ENCODE peak calls at places on chromosomes 6 and 20, in seven cellular contexts. One of them, this sample, is unnamed.

GRCh38 chr6:37630281-37630799 is 67.3 kb downstream of the MDGA1 start:
- DNase-seq in IMR-90: peak; percentile 100
- DNase-seq in H1: no peak
- DNase-seq in H9: no peak
- DNase-seq in mesendoderm: no peak
- DNase-seq in mesenchymal stem cell: peak; percentile 97
- DNase-seq in neuronal stem cell: no peak
- DNase-seq in this sample: peak; percentile 68

GRCh38 chr20:50429412-50429811 is 80.8 kb upstream of the PTPN1 start:
- DNase-seq in neuronal stem cell: no peak
- DNase-seq in IMR-90: no peak
- DNase-seq in H1: no peak
- DNase-seq in H9: no peak
- DNase-seq in mesendoderm: no peak
- DNase-seq in mesenchymal stem cell: no peak
- DNase-seq in this sample: no peak

GRCh38 chr20:54115172-54115854 is 44.9 kb upstream of the BCAS1 start:
- DNase-seq in mesenchymal stem cell: no peak
- DNase-seq in H1: no peak
- DNase-seq in mesendoderm: no peak
- DNase-seq in IMR-90: peak; percentile 28
- DNase-seq in neuronal stem cell: no peak
- DNase-seq in H9: no peak
- DNase-seq in this sample: no peak

GRCh38 chr6:139148557-139149220 is 13.8 kb downstream of the HECA start:
- DNase-seq in H9: no peak
- DNase-seq in mesenchymal stem cell: no peak
- DNase-seq in H1: no peak
- DNase-seq in mesendoderm: no peak
- DNase-seq in IMR-90: peak; percentile 43
- DNase-seq in neuronal stem cell: no peak
- DNase-seq in this sample: no peak

GRCh38 chr6:132484680-132485018 is 28.3 kb downstream of the STX7 start:
- DNase-seq in neuronal stem cell: no peak
- DNase-seq in H1: no peak
- DNase-seq in mesendoderm: no peak
- DNase-seq in H9: no peak
- DNase-seq in mesenchymal stem cell: no peak
- DNase-seq in IMR-90: no peak
- DNase-seq in this sample: no peak

GRCh38 chr20:17023811-17024210 is 203.0 kb upstream of the PCSK2 start:
- DNase-seq in neuronal stem cell: peak; percentile 27
- DNase-seq in mesendoderm: peak; percentile 77
- DNase-seq in mesenchymal stem cell: peak; percentile 32
- DNase-seq in IMR-90: peak; percentile 28
- DNase-seq in H9: peak; percentile 72
- DNase-seq in H1: peak; percentile 66
- DNase-seq in this sample: no peak

GRCh38 chr20:12566596-12566995 is 442.2 kb upstream of the SPTLC3 start:
- DNase-seq in H1: no peak
- DNase-seq in H9: no peak
- DNase-seq in mesenchymal stem cell: no peak
- DNase-seq in neuronal stem cell: no peak
- DNase-seq in IMR-90: no peak
- DNase-seq in mesendoderm: no peak
- DNase-seq in this sample: no peak

GRCh38 chr20:11445891-11446290 is 471.8 kb upstream of the BTBD3 start:
- DNase-seq in H1: no peak
- DNase-seq in IMR-90: peak; percentile 56
- DNase-seq in mesendoderm: no peak
- DNase-seq in mesenchymal stem cell: no peak
- DNase-seq in H9: no peak
- DNase-seq in neuronal stem cell: no peak
- DNase-seq in this sample: peak; percentile 38

GRCh38 chr6:72035483-72035882 is 149.1 kb downstream of the RIMS1 start:
- DNase-seq in H1: no peak
- DNase-seq in IMR-90: no peak
- DNase-seq in H9: no peak
- DNase-seq in mesenchymal stem cell: no peak
- DNase-seq in mesendoderm: no peak
- DNase-seq in neuronal stem cell: no peak
- DNase-seq in this sample: no peak

GRCh38 chr6:51299649-51300380 is 481.1 kb downstream of the TFAP2B start:
- DNase-seq in mesendoderm: no peak
- DNase-seq in H9: no peak
- DNase-seq in IMR-90: no peak
- DNase-seq in neuronal stem cell: no peak
- DNase-seq in mesenchymal stem cell: no peak
- DNase-seq in H1: no peak
- DNase-seq in this sample: no peak

GRCh38 chr6:114115659-114116058 is 144.7 kb upstream of the HDAC2 start:
- DNase-seq in IMR-90: no peak
- DNase-seq in H9: no peak
- DNase-seq in mesenchymal stem cell: no peak
- DNase-seq in mesendoderm: no peak
- DNase-seq in neuronal stem cell: no peak
- DNase-seq in H1: no peak
- DNase-seq in this sample: no peak

GRCh38 chr20:24134930-24135329 is 146.4 kb upstream of the GGTLC1 start:
- DNase-seq in H9: no peak
- DNase-seq in H1: no peak
- DNase-seq in neuronal stem cell: no peak
- DNase-seq in mesendoderm: no peak
- DNase-seq in mesenchymal stem cell: no peak
- DNase-seq in IMR-90: no peak
- DNase-seq in this sample: no peak

GRCh38 chr6:147567141-147567805 is 58.8 kb downstream of the SAMD5 start:
- DNase-seq in H1: no peak
- DNase-seq in H9: no peak
- DNase-seq in mesendoderm: no peak
- DNase-seq in mesenchymal stem cell: peak; percentile 67
- DNase-seq in neuronal stem cell: no peak
- DNase-seq in IMR-90: no peak
- DNase-seq in this sample: peak; percentile 2

GRCh38 chr20:16732506-16733152 is 2.8 kb downstream of the SNRPB2 start:
- DNase-seq in IMR-90: no peak
- DNase-seq in neuronal stem cell: no peak
- DNase-seq in mesenchymal stem cell: peak; percentile 5
- DNase-seq in H1: no peak
- DNase-seq in H9: no peak
- DNase-seq in mesendoderm: peak; percentile 61
- DNase-seq in this sample: no peak

GRCh38 chr20:18739785-18740184 is 73.8 kb upstream of the SCP2D1 start:
- DNase-seq in H9: no peak
- DNase-seq in mesendoderm: peak; percentile 66
- DNase-seq in neuronal stem cell: peak; percentile 6
- DNase-seq in H1: no peak
- DNase-seq in mesenchymal stem cell: peak; percentile 82
- DNase-seq in IMR-90: peak; percentile 90
- DNase-seq in this sample: no peak

GRCh38 chr6:157374889-157375443 is 6.0 kb upstream of the ZDHHC14 start:
- DNase-seq in mesendoderm: peak; percentile 27
- DNase-seq in IMR-90: no peak
- DNase-seq in H1: no peak
- DNase-seq in H9: no peak
- DNase-seq in mesenchymal stem cell: no peak
- DNase-seq in neuronal stem cell: peak; percentile 8
- DNase-seq in this sample: peak; percentile 28

GRCh38 chr6:135811172-135811571 is 40.3 kb upstream of the PDE7B start:
- DNase-seq in neuronal stem cell: no peak
- DNase-seq in mesendoderm: no peak
- DNase-seq in mesenchymal stem cell: no peak
- DNase-seq in H1: no peak
- DNase-seq in H9: no peak
- DNase-seq in IMR-90: no peak
- DNase-seq in this sample: no peak

GRCh38 chr6:108127056-108127455 is 38.8 kb upstream of the NR2E1 start:
- DNase-seq in neuronal stem cell: no peak
- DNase-seq in IMR-90: no peak
- DNase-seq in mesenchymal stem cell: no peak
- DNase-seq in H9: no peak
- DNase-seq in H1: no peak
- DNase-seq in mesendoderm: no peak
- DNase-seq in this sample: no peak

GRCh38 chr6:71134929-71135642 is 153.5 kb upstream of the OGFRL1 start:
- DNase-seq in IMR-90: no peak
- DNase-seq in H1: no peak
- DNase-seq in mesenchymal stem cell: no peak
- DNase-seq in neuronal stem cell: no peak
- DNase-seq in mesendoderm: peak; percentile 76
- DNase-seq in H9: peak; percentile 51
- DNase-seq in this sample: peak; percentile 70

GRCh38 chr6:143673638-143674037 is 4.1 kb upstream of the PHACTR2 start:
- DNase-seq in mesenchymal stem cell: peak; percentile 72
- DNase-seq in H1: no peak
- DNase-seq in mesendoderm: peak; percentile 91
- DNase-seq in neuronal stem cell: peak; percentile 41
- DNase-seq in H9: no peak
- DNase-seq in IMR-90: peak; percentile 77
- DNase-seq in this sample: peak; percentile 96

GRCh38 chr6:127180421-127180820 is 62.0 kb downstream of the RSPO3 start:
- DNase-seq in IMR-90: no peak
- DNase-seq in mesenchymal stem cell: no peak
- DNase-seq in mesendoderm: no peak
- DNase-seq in neuronal stem cell: no peak
- DNase-seq in H1: no peak
- DNase-seq in H9: no peak
- DNase-seq in this sample: no peak

GRCh38 chr6:87049779-87050178 is 45.1 kb downstream of the CGA start:
- DNase-seq in H1: no peak
- DNase-seq in mesendoderm: no peak
- DNase-seq in IMR-90: no peak
- DNase-seq in neuronal stem cell: no peak
- DNase-seq in mesenchymal stem cell: no peak
- DNase-seq in H9: no peak
- DNase-seq in this sample: no peak

GRCh38 chr6:87054143-87054833 is 40.6 kb downstream of the CGA start:
- DNase-seq in IMR-90: no peak
- DNase-seq in neuronal stem cell: no peak
- DNase-seq in mesenchymal stem cell: no peak
- DNase-seq in mesendoderm: no peak
- DNase-seq in H9: no peak
- DNase-seq in H1: no peak
- DNase-seq in this sample: no peak

DNA sequence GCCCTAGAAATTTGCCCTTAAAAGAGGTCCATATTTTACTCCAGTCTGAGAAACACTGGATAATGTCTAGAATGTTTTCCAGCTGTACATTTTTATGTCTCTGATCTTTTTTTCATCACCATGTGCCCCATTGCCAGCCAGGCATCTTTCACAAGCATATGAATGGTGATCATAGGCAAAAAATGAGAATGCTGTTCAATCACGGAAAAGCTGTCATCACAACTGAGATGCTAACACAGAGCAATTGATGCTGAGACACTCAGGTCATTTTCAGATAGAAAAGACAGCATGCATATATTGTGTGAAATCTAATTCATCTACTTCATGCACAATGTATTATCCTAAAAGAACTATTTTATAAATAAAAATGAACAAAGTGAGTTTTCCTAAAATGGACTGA is 41.6 kb downstream of the CGA start:
- DNase-seq in neuronal stem cell: no peak
- DNase-seq in mesendoderm: no peak
- DNase-seq in H1: no peak
- DNase-seq in IMR-90: no peak
- DNase-seq in mesenchymal stem cell: no peak
- DNase-seq in H9: no peak
- DNase-seq in this sample: no peak
- H4K8ac ChIP-seq in neuronal stem cell: no peak overlapping the region
- H4K8ac ChIP-seq in mesendoderm: no peak overlapping the region
- H4K8ac ChIP-seq in H1: no peak overlapping the region
- H4K8ac ChIP-seq in IMR-90: no peak overlapping the region
- H4K8ac ChIP-seq in mesenchymal stem cell: no peak overlapping the region
- H4K8ac ChIP-seq in H9: no peak overlapping the region
- H4K8ac ChIP-seq in this sample: no peak overlapping the region

DNA sequence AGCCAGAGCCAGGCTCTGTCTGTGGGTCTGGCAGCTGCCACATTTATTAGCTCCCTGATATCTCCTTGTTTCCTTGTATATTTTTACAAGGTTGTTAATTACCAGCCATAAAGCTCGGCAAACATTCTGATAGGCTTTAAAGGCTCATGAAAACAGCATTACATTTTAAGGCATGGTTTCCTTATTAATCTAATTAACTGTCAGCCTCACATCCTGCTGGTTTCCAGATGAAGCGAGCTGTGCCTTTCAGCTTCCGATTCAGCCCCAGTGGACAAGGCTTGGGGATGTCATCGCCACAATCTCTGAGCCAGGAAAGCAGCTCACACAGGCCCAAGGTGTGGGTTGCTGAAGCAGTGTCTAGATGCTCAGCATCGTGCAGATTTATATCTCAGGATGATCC is 66.0 kb upstream of the RALY start:
- DNase-seq in neuronal stem cell: no peak
- DNase-seq in IMR-90: no peak
- DNase-seq in mesendoderm: no peak
- DNase-seq in H9: no peak
- DNase-seq in H1: no peak
- DNase-seq in mesenchymal stem cell: no peak
- DNase-seq in this sample: no peak
- H4K8ac ChIP-seq in neuronal stem cell: no peak overlapping the region
- H4K8ac ChIP-seq in IMR-90: no peak overlapping the region
- H4K8ac ChIP-seq in mesendoderm: no peak overlapping the region
- H4K8ac ChIP-seq in H9: no peak overlapping the region
- H4K8ac ChIP-seq in H1: no peak overlapping the region
- H4K8ac ChIP-seq in mesenchymal stem cell: no peak overlapping the region
- H4K8ac ChIP-seq in this sample: no peak overlapping the region

DNA sequence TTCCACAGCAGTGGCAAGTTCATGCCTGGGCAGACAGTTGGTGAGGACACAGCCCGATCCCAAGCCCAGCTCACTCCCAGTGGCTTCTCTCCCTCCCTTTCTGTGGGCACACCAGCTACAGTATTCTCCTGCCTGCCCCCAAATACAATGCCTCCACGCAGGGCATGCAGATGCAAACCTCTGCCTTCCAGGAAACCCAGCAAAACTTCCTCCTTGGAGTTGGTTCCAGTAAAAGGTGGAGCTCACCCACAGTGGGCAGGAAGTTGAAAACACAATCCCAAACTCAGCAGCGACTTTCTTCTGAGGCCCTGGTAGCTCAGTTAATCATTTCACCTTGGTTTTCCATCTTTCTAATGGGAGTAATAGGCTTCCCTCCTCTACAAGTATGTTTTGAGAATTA is 93.7 kb downstream of the LY86 start:
- DNase-seq in IMR-90: no peak
- DNase-seq in mesendoderm: no peak
- DNase-seq in neuronal stem cell: no peak
- DNase-seq in H9: no peak
- DNase-seq in mesenchymal stem cell: no peak
- DNase-seq in H1: no peak
- DNase-seq in this sample: no peak
- H4K8ac ChIP-seq in IMR-90: no peak overlapping the region
- H4K8ac ChIP-seq in mesendoderm: no peak overlapping the region
- H4K8ac ChIP-seq in neuronal stem cell: no peak overlapping the region
- H4K8ac ChIP-seq in H9: no peak overlapping the region
- H4K8ac ChIP-seq in mesenchymal stem cell: peak overlapping the region; percentile 45
- H4K8ac ChIP-seq in H1: no peak overlapping the region
- H4K8ac ChIP-seq in this sample: no peak overlapping the region

DNA sequence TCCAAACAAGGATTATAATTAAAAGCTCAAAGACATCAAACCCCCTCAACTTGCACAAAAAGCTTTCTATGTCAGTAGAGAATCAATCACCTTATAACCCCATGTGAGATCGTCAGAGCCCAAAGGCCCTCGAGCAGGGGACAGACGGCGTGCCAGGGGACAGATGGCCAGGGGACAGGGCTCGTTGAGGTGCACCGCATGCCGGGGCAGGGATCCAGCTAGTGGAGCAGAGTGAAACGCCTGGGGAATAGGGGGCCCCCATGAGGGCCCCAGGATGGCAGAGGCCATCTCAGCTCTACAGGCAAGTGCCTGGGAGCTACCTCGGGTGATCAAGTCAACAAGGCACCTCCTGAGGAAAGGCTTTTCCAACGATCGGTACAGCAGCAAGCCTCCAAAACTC is 28.6 kb downstream of the DIDO1 start:
- DNase-seq in neuronal stem cell: no peak
- DNase-seq in H9: no peak
- DNase-seq in H1: no peak
- DNase-seq in IMR-90: no peak
- DNase-seq in mesendoderm: no peak
- DNase-seq in mesenchymal stem cell: no peak
- DNase-seq in this sample: no peak
- H4K8ac ChIP-seq in neuronal stem cell: no peak overlapping the region
- H4K8ac ChIP-seq in H9: no peak overlapping the region
- H4K8ac ChIP-seq in H1: no peak overlapping the region
- H4K8ac ChIP-seq in IMR-90: no peak overlapping the region
- H4K8ac ChIP-seq in mesendoderm: no peak overlapping the region
- H4K8ac ChIP-seq in mesenchymal stem cell: no peak overlapping the region
- H4K8ac ChIP-seq in this sample: no peak overlapping the region